ENCODE peak calls at places on chromosomes 4 and X, in four cellular contexts. Z is effector CD4-positive, alpha-beta T cell; V is head of caudate nucleus; O is fibroblast of pulmonary artery. I is an unnamed sample.

GRCh38 chr4:78235800-78236199 is 178.7 kb downstream of the FRAS1 start:
- DNase-seq in O (no peak), V (no peak), Z (no peak), I (no peak)

GRCh38 chrX:149628280-149628679 is 3.3 kb downstream of the TMEM185A start:
- DNase-seq in V (no peak), Z (no peak), O (no peak), I (no peak)

GRCh38 chr4:178316211-178316610 is 874.0 kb upstream of the AGA start:
- DNase-seq in V (no peak), O (no peak), Z (no peak), I (no peak)

GRCh38 chrX:78092296-78092695 is 11.8 kb upstream of the PGK1 start:
- DNase-seq in V (no peak), Z (no peak), O (peak), I (peak)

GRCh38 chr4:123484291-123484926 is 87.8 kb downstream of the SPRY1 start:
- DNase-seq in Z (no peak), V (no peak), O (no peak), I (no peak)

GRCh38 chr4:141246243-141246642 is 25.5 kb downstream of the ZNF330 start:
- DNase-seq in Z (no peak), V (no peak), O (peak), I (no peak)

GRCh38 chrX:150449313-150449712 is 86.2 kb downstream of the MAMLD1 start:
- DNase-seq in O (no peak), V (no peak), Z (no peak), I (no peak)

GRCh38 chrX:42602566-42602965 is 175.4 kb downstream of the PPP1R2C start:
- DNase-seq in O (no peak), V (no peak), Z (no peak), I (no peak)

GRCh38 chrX:68503830-68504229 is 5.0 kb downstream of the YIPF6 start:
- DNase-seq in O (no peak), Z (no peak), V (no peak), I (no peak)

GRCh38 chrX:16836371-16836770 is 33.8 kb downstream of the RBBP7 start:
- DNase-seq in O (no peak), V (no peak), Z (no peak), I (peak)

GRCh38 chr4:89949782-89950387 is 55.2 kb downstream of the MMRN1 start:
- DNase-seq in O (no peak), V (no peak), Z (no peak), I (no peak)

GRCh38 chrX:39196192-39197102 is 395.2 kb downstream of the MID1IP1 start:
- DNase-seq in O (no peak), V (no peak), Z (peak), I (no peak)

GRCh38 chr4:68617003-68617698 is 41.0 kb upstream of the UGT2B17 start:
- DNase-seq in O (no peak), Z (no peak), V (no peak), I (no peak)

GRCh38 chr4:107699466-107700206 is 20.4 kb downstream of the PAPSS1 start:
- DNase-seq in Z (no peak), V (no peak), O (peak), I (no peak)

GRCh38 chr4:118099106-118099505 is 64.8 kb downstream of the NDST3 start:
- DNase-seq in O (no peak), Z (no peak), V (no peak), I (no peak)

GRCh38 chr4:82892467-82892802 is 1.5 kb upstream of the SEC31A start:
- DNase-seq in Z (no peak), O (no peak), V (no peak), I (no peak)

GRCh38 chr4:56698329-56698728 is 17.2 kb upstream of the HOPX start:
- DNase-seq in O (peak), Z (no peak), V (no peak), I (no peak)

GRCh38 chr4:129378346-129378745 is 282.4 kb downstream of the C4orf33 start:
- DNase-seq in V (no peak), Z (no peak), O (no peak), I (no peak)

GRCh38 chr4:128861856-128862518 is 52.5 kb downstream of the JADE1 start:
- DNase-seq in Z (no peak), O (no peak), V (no peak), I (no peak)

GRCh38 chr4:38150021-38150671 is 189.9 kb downstream of the PTTG2 start:
- DNase-seq in Z (no peak), V (no peak), O (peak), I (no peak)

GRCh38 chr4:155510771-155511170 is 134.0 kb upstream of the MAP9 start:
- DNase-seq in V (no peak), O (no peak), Z (no peak), I (no peak)

GRCh38 chrX:154819771-154820341 is 14.6 kb upstream of the MPP1 start:
- DNase-seq in Z (no peak), V (no peak), O (no peak), I (no peak)

GRCh38 chr4:148311493-148311892 is 130.7 kb downstream of the NR3C2 start:
- DNase-seq in V (no peak), Z (no peak), O (no peak), I (no peak)

GRCh38 chr4:82559735-82560120 is 2.1 kb downstream of the TMEM150C start:
- DNase-seq in O (no peak), Z (no peak), V (no peak), I (no peak)

GRCh38 chr4:89156515-89156914 is 45.2 kb downstream of the TIGD2 start:
- DNase-seq in O (no peak), V (no peak), Z (no peak), I (no peak)

GRCh38 chr4:150769235-150769634 is 187.3 kb downstream of the MAB21L2 start:
- DNase-seq in Z (no peak), V (no peak), O (peak), I (no peak)

GRCh38 chr4:172232966-172233365 is 419.8 kb downstream of the GALNTL6 start:
- DNase-seq in Z (no peak), V (no peak), O (no peak), I (no peak)

GRCh38 chrX:154460326-154460725 is 2.2 kb downstream of the PLXNA3 start:
- DNase-seq in Z (no peak), V (peak), O (no peak), I (no peak)

GRCh38 chr4:54937501-54937900 is 187.9 kb downstream of the KDR start:
- DNase-seq in V (no peak), O (peak), Z (no peak), I (no peak)

GRCh38 chr4:6087669-6088068 is 69.4 kb upstream of the C4orf50 start:
- DNase-seq in Z (no peak), V (peak), O (peak), I (no peak)

GRCh38 chr4:98627883-98628282 is 30.5 kb downstream of the TSPAN5 start:
- DNase-seq in Z (no peak), V (no peak), O (peak), I (no peak)

I was measured in naive thymus-derived CD8-positive, alpha-beta T cell.